ENCODE peak calls at places on chromosome 3, in four cellular contexts. D is left cardiac atrium, P is RPMI8226, J is fibroblast of the aortic adventitia. C is an unnamed sample.

GRCh38 chr3:168730073-168730472 is 634.3 kb upstream of the GOLIM4 start:
- DNase-seq in J (no peak), P (no peak), D (no peak), C (no peak)

GRCh38 chr3:139448104-139448503 is 28.2 kb downstream of the RBP2 start:
- DNase-seq in P (no peak), J (no peak), D (peak), C (peak)

GRCh38 chr3:61617041-61617440 is 55.7 kb downstream of the PTPRG start:
- DNase-seq in J (peak), P (no peak), D (no peak), C (no peak)

GRCh38 chr3:82654708-82655107 is 893.3 kb upstream of the GBE1 start:
- DNase-seq in P (no peak), J (no peak), D (no peak), C (no peak)

GRCh38 chr3:134846943-134847342 is 51.9 kb downstream of the EPHB1 start:
- DNase-seq in D (no peak), J (peak), P (no peak), C (no peak)

GRCh38 chr3:24678441-24678865 is 183.8 kb upstream of the THRB start:
- DNase-seq in P (no peak), J (peak), D (no peak), C (no peak)

GRCh38 chr3:116393199-116393598 is 52.1 kb downstream of the LSAMP start:
- DNase-seq in D (no peak), P (no peak), J (no peak), C (no peak)

GRCh38 chr3:37729119-37729518 is 132.6 kb upstream of the CTDSPL start:
- DNase-seq in D (no peak), J (peak), P (no peak), C (no peak)

GRCh38 chr3:194572131-194572789 is 61.0 kb downstream of the TMEM44 start:
- DNase-seq in P (no peak), D (peak), J (peak), C (no peak)

GRCh38 chr3:128764863-128765262 is 38.9 kb downstream of the RAB7A start:
- DNase-seq in P (no peak), D (no peak), J (no peak), C (no peak)

GRCh38 chr3:69107841-69108240 is 14.6 kb downstream of the LMOD3 start:
- DNase-seq in J (no peak), D (no peak), P (no peak), C (no peak)

GRCh38 chr3:39267631-39268553 is 11.9 kb downstream of the CX3CR1 start:
- DNase-seq in D (no peak), J (no peak), P (no peak), C (no peak)

GRCh38 chr3:116140100-116140689 is 305.1 kb downstream of the LSAMP start:
- DNase-seq in P (peak), D (no peak), J (peak), C (peak)

GRCh38 chr3:149647812-149648211 is 10.0 kb downstream of the WWTR1 start:
- DNase-seq in D (no peak), P (no peak), J (no peak), C (no peak)

GRCh38 chr3:186882881-186883685 is 40.6 kb downstream of the ADIPOQ start:
- DNase-seq in J (peak), P (no peak), D (no peak), C (peak)

GRCh38 chr3:43733459-43734384 is 43.0 kb downstream of the ABHD5 start:
- DNase-seq in J (peak), D (peak), P (no peak), C (no peak)

GRCh38 chr3:103923907-103924306 is 1442.8 kb upstream of the ALCAM start:
- DNase-seq in P (no peak), D (no peak), J (no peak), C (no peak)

GRCh38 chr3:171129827-171130226 is 103.3 kb upstream of the SLC2A2 start:
- DNase-seq in P (no peak), J (peak), D (no peak), C (no peak)

GRCh38 chr3:46661776-46662766 is 31.4 kb downstream of the ALS2CL start:
- DNase-seq in J (no peak), P (no peak), D (no peak), C (no peak)

GRCh38 chr3:20173844-20174410 is 12.1 kb downstream of the SGO1 start:
- DNase-seq in P (no peak), D (no peak), J (no peak), C (no peak)

GRCh38 chr3:114496021-114496434 is 202.2 kb downstream of the TIGIT start:
- DNase-seq in P (no peak), D (peak), J (peak), C (no peak)

GRCh38 chr3:133476971-133477375 is 77.1 kb downstream of the BFSP2 start:
- DNase-seq in P (peak), D (no peak), J (no peak), C (peak)

GRCh38 chr3:9362731-9363530 is at the start of gene THUMPD3:
- DNase-seq in P (peak), D (peak), J (peak), C (peak)

GRCh38 chr3:161244538-161244937 is 23.4 kb downstream of the NMD3 start:
- DNase-seq in P (no peak), J (no peak), D (no peak), C (no peak)

GRCh38 chr3:139718415-139718814 is 40.6 kb upstream of the NMNAT3 start:
- DNase-seq in P (no peak), D (peak), J (peak), C (no peak)

GRCh38 chr3:147939425-147940196 is 530.4 kb downstream of the ZIC1 start:
- DNase-seq in P (no peak), D (no peak), J (no peak), C (no peak)

GRCh38 chr3:150742141-150742523 is 20.8 kb downstream of the SIAH2 start:
- DNase-seq in J (no peak), D (no peak), P (no peak), C (no peak)

GRCh38 chr3:180913582-180914404 is 1.3 kb downstream of the FXR1 start:
- DNase-seq in P (no peak), J (peak), D (no peak), C (no peak)

GRCh38 chr3:39383190-39383912 is at the start of gene SLC25A38:
- DNase-seq in J (peak), D (peak), P (peak), C (peak)

GRCh38 chr3:68936855-68937254 is 4.5 kb upstream of the TAFA4 start:
- DNase-seq in J (no peak), D (no peak), P (no peak), C (no peak)

C was measured in Karpas-422.